ENCODE peak calls at places on chromosomes 3 and 15, in eight cellular contexts. B is fibroblast of lung, H is GM23338, Y is PC-3, M is PC-9, R is mammary epithelial cell, J is hepatocyte, A is H1. S is an unnamed sample.

GRCh38 chr3:136772709-136773108 is 20.5 kb upstream of the STAG1 start:
- DNase-seq in J (no peak), H (no peak), R (peak; percentile 29), Y (peak; percentile 17), A (no peak), M (no peak), B (peak; percentile 11), S (no peak)

GRCh38 chr3:103184772-103185171 is 750.0 kb downstream of the ZPLD1 start:
- DNase-seq in H (no peak), A (no peak), J (no peak), Y (peak; percentile 47), R (peak; percentile 6), M (no peak), B (no peak), S (no peak)

GRCh38 chr3:180680097-180680430 is 775 bp upstream of the CCDC39 start:
- DNase-seq in R (peak; percentile 56), H (peak; percentile 71), B (peak; percentile 49), Y (no peak), M (no peak), A (no peak), J (peak; percentile 49), S (peak; percentile 50)

GRCh38 chr3:189232790-189233189 is 61.0 kb downstream of the TPRG1 start:
- DNase-seq in B (peak; percentile 0), M (no peak), J (no peak), Y (no peak), R (no peak), H (no peak), A (no peak), S (no peak)

GRCh38 chr3:161744366-161744765 is 247.8 kb downstream of the OTOL1 start:
- DNase-seq in R (no peak), J (no peak), A (no peak), M (no peak), B (no peak), Y (no peak), H (no peak), S (no peak)

GRCh38 chr3:182755308-182756106 is 37.8 kb upstream of the ATP11B start:
- DNase-seq in B (no peak), J (no peak), M (peak; percentile 48), H (no peak), A (no peak), R (no peak), Y (peak; percentile 41), S (no peak)

GRCh38 chr3:12894629-12895028 is 53.3 kb upstream of the RPL32 start:
- DNase-seq in J (no peak), B (no peak), A (no peak), Y (no peak), M (no peak), R (no peak), H (no peak), S (no peak)

GRCh38 chr3:87503901-87504498 is 227.6 kb upstream of the POU1F1 start:
- DNase-seq in B (peak; percentile 18), Y (peak; percentile 92), R (peak; percentile 70), H (peak; percentile 83), M (peak; percentile 57), A (no peak), J (peak; percentile 75), S (peak; percentile 89)

GRCh38 chr15:89837830-89838178 is 23.2 kb upstream of the ANPEP start:
- DNase-seq in H (no peak), Y (no peak), A (no peak), R (no peak), M (no peak), J (no peak), B (no peak), S (no peak)

GRCh38 chr15:89836255-89837133 is 21.8 kb upstream of the ANPEP start:
- DNase-seq in M (peak; percentile 96), R (peak; percentile 86), J (peak; percentile 70), H (no peak), B (peak; percentile 96), A (no peak), Y (peak; percentile 89), S (peak; percentile 24)

GRCh38 chr15:89839424-89839823 is 24.8 kb upstream of the ANPEP start:
- DNase-seq in R (no peak), A (no peak), M (no peak), B (no peak), H (no peak), Y (no peak), J (no peak), S (no peak)

GRCh38 chr15:89835190-89835564 is 20.5 kb upstream of the ANPEP start:
- DNase-seq in J (no peak), A (no peak), M (no peak), H (no peak), B (no peak), Y (no peak), R (peak; percentile 24), S (no peak)

GRCh38 chr15:89837134-89837829 is 22.6 kb upstream of the ANPEP start:
- DNase-seq in Y (peak; percentile 34), J (no peak), H (no peak), R (peak; percentile 76), B (peak; percentile 33), A (no peak), M (peak; percentile 56), S (no peak)
- TF ChIP-seq EZH2 in Y (no peak), J (no peak), H (no peak), R (no peak), B (no peak), A (no peak), M (no peak), S (no peak)

GRCh38 chr3:45082139-45082538 is 56.0 kb downstream of the CLEC3B start:
- DNase-seq in J (no peak), M (no peak), B (peak; percentile 62), A (no peak), R (no peak), Y (no peak), H (no peak), S (peak; percentile 74)

GRCh38 chr3:45083023-45083422 is 56.9 kb downstream of the CLEC3B start:
- DNase-seq in A (no peak), J (no peak), Y (no peak), H (peak; percentile 8), B (no peak), R (no peak), M (no peak), S (no peak)

GRCh38 chr3:45084361-45084760 is 58.3 kb downstream of the CLEC3B start:
- DNase-seq in J (no peak), Y (no peak), H (no peak), M (no peak), R (no peak), A (no peak), B (no peak), S (no peak)

GRCh38 chr3:45087155-45087554 is 59.0 kb downstream of the CDCP1 start:
- DNase-seq in A (no peak), H (no peak), R (no peak), Y (no peak), J (no peak), M (no peak), B (peak; percentile 45), S (no peak)

DNA sequence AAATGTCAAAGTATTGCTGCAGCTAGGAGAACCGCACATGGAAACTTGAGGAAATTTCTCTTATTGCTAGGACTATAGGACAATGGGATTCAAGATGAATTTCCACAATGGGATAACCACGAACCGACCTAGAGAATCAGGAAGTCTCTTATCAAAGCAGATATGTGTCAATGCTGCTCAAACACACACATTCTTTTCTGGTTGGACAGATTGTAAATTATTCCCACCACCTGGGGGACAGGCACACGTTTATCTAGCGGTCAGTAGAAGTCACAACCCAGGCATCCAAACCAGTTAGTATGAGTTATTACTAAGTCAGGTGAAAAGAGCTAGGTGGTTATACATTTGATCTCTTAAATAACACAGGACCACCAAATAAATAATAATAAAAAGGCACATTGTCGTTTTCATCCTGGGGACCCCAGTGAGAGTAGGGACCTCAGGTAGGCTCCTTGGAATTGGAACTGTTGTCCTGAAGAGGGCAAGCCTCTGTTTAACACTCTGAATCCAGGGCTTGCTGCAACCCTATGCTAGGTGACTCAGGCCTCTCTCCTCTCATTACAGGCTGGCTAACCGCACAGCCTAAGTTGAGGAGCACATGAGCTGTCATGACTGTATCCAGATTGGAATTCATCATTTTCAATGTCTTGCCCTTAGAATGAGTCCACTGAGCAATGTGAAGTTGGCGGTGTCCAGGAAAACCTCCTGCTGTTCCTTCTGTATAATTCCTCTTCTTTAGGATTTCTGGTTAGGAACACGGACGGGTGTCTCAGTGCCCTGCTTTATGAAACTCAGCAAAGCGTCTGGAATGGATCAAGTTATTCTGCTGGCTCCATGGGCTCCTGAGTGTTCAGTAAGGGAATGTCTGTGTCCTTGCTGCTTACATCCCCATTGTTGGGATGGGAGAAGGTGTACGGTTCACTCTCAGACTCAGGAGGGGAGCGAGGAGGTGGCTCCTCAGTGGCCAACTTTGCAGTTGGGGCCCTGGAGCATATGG is 59.0 kb downstream of the CLEC3B start:
- DNase-seq in M (peak; percentile 56), A (no peak), J (peak; percentile 41), Y (peak; percentile 70), R (peak; percentile 61), H (no peak), B (peak; percentile 94), S (peak; percentile 47)
- H3K27ac ChIP-seq in M (no peak overlapping the region), A (no peak overlapping the region), J (no peak overlapping the region), Y (peak overlapping the region; percentile 5), R (no peak overlapping the region), H (no peak overlapping the region), B (peak overlapping the region; percentile 68), S (no peak overlapping the region)

GRCh38 chr15:80585544-80586018 is 109.5 kb upstream of the ABHD17C start:
- DNase-seq in M (peak; percentile 87), R (peak; percentile 79), B (no peak), A (no peak), J (no peak), H (peak; percentile 29), Y (peak; percentile 76), S (no peak)
- TF ChIP-seq CTCF in M (peak; percentile 57), R (peak; percentile 15), B (no peak), A (peak; percentile 53), J (no peak), H (peak; percentile 53), Y (peak; percentile 58), S (no peak)

GRCh38 chr15:37100109-37100873 is at the start of gene MEIS2:
- DNase-seq in Y (peak; percentile 85), J (peak; percentile 93), M (peak; percentile 66), A (peak; percentile 82), R (peak; percentile 87), H (peak; percentile 94), B (peak; percentile 97), S (peak; percentile 92)

GRCh38 chr15:37095993-37096877 is 4.1 kb downstream of the MEIS2 start:
- DNase-seq in J (peak; percentile 24), A (peak; percentile 71), M (no peak), B (no peak), Y (no peak), H (peak; percentile 52), R (no peak), S (no peak)

GRCh38 chr15:37099321-37100108 is 834 bp downstream of the MEIS2 start:
- DNase-seq in M (no peak), R (peak; percentile 41), B (peak; percentile 49), A (no peak), J (no peak), H (peak; percentile 42), Y (peak; percentile 77), S (peak; percentile 36)

GRCh38 chr15:37096878-37097568 is 3.3 kb downstream of the MEIS2 start:
- DNase-seq in J (peak; percentile 25), H (no peak), M (no peak), B (peak; percentile 32), Y (no peak), R (no peak), A (no peak), S (no peak)

DNA sequence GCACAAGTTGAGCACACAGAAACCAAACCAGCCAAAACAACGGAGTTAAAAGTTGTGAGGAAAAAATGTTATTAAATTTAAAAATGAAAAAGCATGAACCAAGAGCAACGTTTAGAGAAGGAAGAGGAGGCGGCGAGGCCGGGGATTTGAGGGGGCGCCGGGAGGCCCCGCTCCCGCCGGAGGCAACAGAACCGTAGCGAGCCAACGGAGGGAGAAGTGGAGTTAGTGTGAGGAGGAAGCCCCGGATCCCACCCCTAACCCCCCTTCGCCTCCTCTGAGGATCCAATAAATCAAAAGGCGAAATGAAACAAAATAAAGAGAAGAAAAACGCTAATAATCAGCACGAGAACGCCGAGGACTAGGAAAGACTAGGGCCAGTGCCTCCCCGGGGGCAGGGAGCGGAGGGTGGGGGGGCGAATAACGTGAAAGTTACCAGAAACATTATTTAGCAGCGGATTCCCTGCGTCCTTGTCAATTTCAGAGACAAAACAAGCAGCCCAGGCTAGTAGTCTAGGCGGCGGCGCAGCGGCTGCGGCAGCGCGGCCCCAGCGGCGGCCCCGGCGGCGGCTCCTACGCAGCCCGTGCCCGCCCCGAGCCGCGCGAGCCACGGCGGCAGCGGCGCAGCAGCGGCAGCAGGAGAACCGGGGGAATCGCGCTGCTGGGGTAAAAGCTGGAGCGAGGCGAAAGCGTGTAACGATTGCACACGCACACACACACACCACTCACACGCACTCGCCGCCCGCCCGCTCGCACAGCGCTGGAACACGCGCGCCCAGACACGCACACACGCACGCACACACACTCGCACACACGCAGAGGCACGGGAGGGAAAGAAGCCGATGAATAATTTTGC is 1.7 kb downstream of the MEIS2 start:
- DNase-seq in M (no peak), J (peak; percentile 71), A (no peak), Y (peak; percentile 46), H (peak; percentile 61), R (peak; percentile 47), B (peak; percentile 55), S (peak; percentile 69)
- TF ChIP-seq EZH2 in M (no peak), J (no peak), A (peak; percentile 62), Y (no peak), H (peak; percentile 95), R (no peak), B (no peak), S (no peak)

S was measured in A673.